ENCODE peak calls at places on chromosomes 7 and 10, in six cellular contexts. U is foreskin fibroblast, R is fibroblast of pulmonary artery, I is HFF-Myc, Z is PC-3, N is GM12865. Q is an unnamed sample.

GRCh38 chr10:13193637-13194036 is 32.3 kb downstream of the MCM10 start:
- DNase-seq in U (no peak), R (peak), I (no peak), Z (no peak), N (no peak), Q (no peak)

GRCh38 chr10:19654576-19654975 is 161.7 kb upstream of the PLXDC2 start:
- DNase-seq in U (peak), R (peak), I (peak), Z (peak), N (no peak), Q (no peak)

GRCh38 chr10:124743188-124744046 is 761 bp downstream of the FAM53B start:
- DNase-seq in U (peak), R (no peak), I (no peak), Z (peak), N (peak), Q (peak)

GRCh38 chr7:137882261-137882668 is 35.5 kb upstream of the DGKI start:
- DNase-seq in U (peak), R (peak), I (peak), Z (peak), N (peak), Q (no peak)

GRCh38 chr10:130809761-130810515 is 501.6 kb downstream of the TCERG1L start:
- DNase-seq in U (no peak), R (no peak), I (no peak), Z (no peak), N (no peak), Q (no peak)

GRCh38 chr10:43961523-43962345 is 313.1 kb upstream of the ZNF32 start:
- DNase-seq in U (no peak), R (no peak), I (no peak), Z (no peak), N (no peak), Q (peak)

GRCh38 chr7:114431198-114431597 is 16.6 kb downstream of the FOXP2 start:
- DNase-seq in U (no peak), R (no peak), I (no peak), Z (no peak), N (no peak), Q (no peak)

GRCh38 chr10:94403034-94403822 is 887 bp downstream of the TBC1D12 start:
- DNase-seq in U (peak), R (peak), I (no peak), Z (peak), N (peak), Q (peak)

GRCh38 chr7:24924375-24924774 is 55.6 kb downstream of the OSBPL3 start:
- DNase-seq in U (no peak), R (no peak), I (no peak), Z (no peak), N (no peak), Q (no peak)

GRCh38 chr10:108180883-108181282 is 1016.4 kb upstream of the SORCS1 start:
- DNase-seq in U (peak), R (peak), I (no peak), Z (peak), N (no peak), Q (no peak)

GRCh38 chr10:4820804-4821401 is 5.1 kb upstream of the AKR1E2 start:
- DNase-seq in U (no peak), R (peak), I (no peak), Z (no peak), N (no peak), Q (no peak)

GRCh38 chr7:54663186-54663585 is 95.8 kb downstream of the SEC61G start:
- DNase-seq in U (no peak), R (no peak), I (no peak), Z (no peak), N (no peak), Q (no peak)

GRCh38 chr10:84957427-84957826 is 629.0 kb downstream of the CCSER2 start:
- DNase-seq in U (no peak), R (no peak), I (no peak), Z (no peak), N (no peak), Q (no peak)

GRCh38 chr7:101662447-101662998 is 33.4 kb upstream of the MYL10 start:
- DNase-seq in U (no peak), R (no peak), I (no peak), Z (no peak), N (no peak), Q (no peak)

GRCh38 chr10:23189024-23189423 is 3.1 kb upstream of the PTF1A start:
- DNase-seq in U (no peak), R (no peak), I (no peak), Z (no peak), N (no peak), Q (no peak)

GRCh38 chr7:6613706-6614105 is 1.7 kb upstream of the ZNF853 start:
- DNase-seq in U (no peak), R (no peak), I (no peak), Z (no peak), N (no peak), Q (no peak)

GRCh38 chr7:123004931-123005330 is 9.4 kb upstream of the TAS2R16 start:
- DNase-seq in U (no peak), R (peak), I (no peak), Z (no peak), N (no peak), Q (no peak)

GRCh38 chr10:62172465-62172864 is 96.2 kb downstream of the RTKN2 start:
- DNase-seq in U (no peak), R (no peak), I (no peak), Z (no peak), N (no peak), Q (no peak)

GRCh38 chr7:119465798-119466305 is 807.1 kb upstream of the KCND2 start:
- DNase-seq in U (no peak), R (no peak), I (no peak), Z (no peak), N (no peak), Q (no peak)

GRCh38 chr7:124652237-124652636 is 113.4 kb downstream of the GPR37 start:
- DNase-seq in U (peak), R (no peak), I (no peak), Z (peak), N (no peak), Q (no peak)

GRCh38 chr7:30504347-30505173 is at the start of gene GGCT:
- DNase-seq in U (peak), R (peak), I (peak), Z (peak), N (peak), Q (peak)

GRCh38 chr7:4712371-4713182 is 30.5 kb downstream of the FOXK1 start:
- DNase-seq in U (peak), R (no peak), I (peak), Z (peak), N (peak), Q (no peak)

GRCh38 chr10:130401860-130402765 is 265.9 kb downstream of the GLRX3 start:
- DNase-seq in U (no peak), R (no peak), I (no peak), Z (no peak), N (no peak), Q (peak)

GRCh38 chr10:59968705-59969104 is 62.3 kb upstream of the CCDC6 start:
- DNase-seq in U (no peak), R (no peak), I (no peak), Z (peak), N (no peak), Q (no peak)

GRCh38 chr7:78172138-78172887 is 373.7 kb downstream of the PHTF2 start:
- DNase-seq in U (no peak), R (no peak), I (no peak), Z (no peak), N (no peak), Q (no peak)

GRCh38 chr10:95767884-95768556 is 12.1 kb downstream of the ENTPD1 start:
- DNase-seq in U (peak), R (peak), I (peak), Z (no peak), N (peak), Q (no peak)

GRCh38 chr7:100604976-100605911 is 3.1 kb downstream of the PCOLCE start:
- DNase-seq in U (peak), R (no peak), I (no peak), Z (peak), N (no peak), Q (peak)

GRCh38 chr10:113665806-113666354 is 2.0 kb upstream of the NRAP start:
- DNase-seq in U (peak), R (peak), I (no peak), Z (peak), N (no peak), Q (no peak)

GRCh38 chr7:22116451-22117027 is 170.8 kb upstream of the CDCA7L start:
- DNase-seq in U (no peak), R (no peak), I (no peak), Z (no peak), N (peak), Q (no peak)

GRCh38 chr7:158494162-158494586 is 93.4 kb downstream of the PTPRN2 start:
- DNase-seq in U (no peak), R (no peak), I (no peak), Z (peak), N (no peak), Q (no peak)

GRCh38 chr7:117129538-117129955 is 176.2 kb downstream of the ST7 start:
- DNase-seq in U (no peak), R (peak), I (no peak), Z (no peak), N (no peak), Q (no peak)

GRCh38 chr10:66836057-66836456 is 89.8 kb upstream of the LRRTM3 start:
- DNase-seq in U (peak), R (peak), I (peak), Z (peak), N (no peak), Q (no peak)

GRCh38 chr10:1739751-1740150 is 2.4 kb upstream of the ADARB2 start:
- DNase-seq in U (no peak), R (no peak), I (no peak), Z (no peak), N (no peak), Q (no peak)

GRCh38 chr7:141785711-141786552 is 4.1 kb upstream of the TAS2R5 start:
- DNase-seq in U (peak), R (peak), I (peak), Z (peak), N (peak), Q (peak)

GRCh38 chr10:83373659-83374058 is 765.6 kb upstream of the GHITM start:
- DNase-seq in U (peak), R (peak), I (no peak), Z (no peak), N (peak), Q (no peak)

GRCh38 chr10:11684717-11685645 is 57.2 kb upstream of the ECHDC3 start:
- DNase-seq in U (peak), R (peak), I (no peak), Z (peak), N (peak), Q (no peak)

DNA sequence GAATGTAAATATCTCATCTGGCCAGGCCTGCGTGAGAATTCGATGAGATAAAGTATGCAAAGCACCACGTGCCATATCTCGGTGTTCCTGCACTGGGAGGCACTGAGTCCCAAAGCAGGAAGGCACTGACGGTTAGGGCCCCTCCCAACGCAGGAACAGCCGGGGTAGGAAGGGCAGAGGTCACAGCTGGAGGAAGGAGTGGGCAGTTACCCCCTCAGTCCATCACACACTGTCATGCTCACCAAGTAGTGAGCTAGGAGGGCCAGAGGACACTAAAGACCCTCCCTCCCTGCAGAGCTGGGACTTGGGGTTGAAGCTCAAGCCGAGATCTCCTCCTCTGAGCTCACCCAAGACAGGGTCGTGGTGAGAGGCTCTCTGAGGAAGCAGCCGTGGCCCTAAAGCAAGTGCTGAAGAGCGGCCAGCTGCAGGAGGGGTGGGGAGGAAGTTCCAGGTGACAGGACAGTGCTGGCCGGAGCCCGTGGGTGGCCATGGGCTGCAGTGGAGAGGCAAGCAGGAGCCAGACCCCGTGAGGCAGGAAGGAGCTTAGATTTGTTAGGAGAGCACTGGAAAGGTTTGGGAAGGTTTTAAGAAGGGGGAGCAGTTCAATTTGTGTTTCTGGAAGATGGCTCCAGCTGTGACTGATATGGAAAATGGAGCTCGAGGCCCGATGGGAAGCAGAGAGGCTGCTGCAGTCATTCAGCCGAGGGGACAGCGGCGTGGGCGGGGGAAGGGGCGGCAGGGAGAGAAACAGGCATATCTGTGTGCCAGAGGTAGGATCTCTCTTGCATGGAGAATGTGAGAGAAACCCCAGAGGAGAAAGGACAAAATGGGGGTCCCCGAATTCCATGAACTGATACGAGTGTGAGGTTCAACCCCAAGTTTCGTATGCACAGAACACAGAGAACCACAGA is 27.0 kb upstream of the DNAAF5 start:
- DNase-seq in U (no peak), R (peak), I (no peak), Z (no peak), N (no peak), Q (no peak)
- TF ChIP-seq CTCF in U (no peak), R (no peak), I (no peak), Z (no peak), N (no peak), Q (no peak)

GRCh38 chr7:142807855-142808460 is 37.2 kb downstream of the PRSS2 start:
- DNase-seq in U (peak), R (peak), I (no peak), Z (peak), N (peak), Q (no peak)
- TF ChIP-seq CTCF in U (no peak), R (no peak), I (no peak), Z (no peak), N (no peak), Q (no peak)

DNA sequence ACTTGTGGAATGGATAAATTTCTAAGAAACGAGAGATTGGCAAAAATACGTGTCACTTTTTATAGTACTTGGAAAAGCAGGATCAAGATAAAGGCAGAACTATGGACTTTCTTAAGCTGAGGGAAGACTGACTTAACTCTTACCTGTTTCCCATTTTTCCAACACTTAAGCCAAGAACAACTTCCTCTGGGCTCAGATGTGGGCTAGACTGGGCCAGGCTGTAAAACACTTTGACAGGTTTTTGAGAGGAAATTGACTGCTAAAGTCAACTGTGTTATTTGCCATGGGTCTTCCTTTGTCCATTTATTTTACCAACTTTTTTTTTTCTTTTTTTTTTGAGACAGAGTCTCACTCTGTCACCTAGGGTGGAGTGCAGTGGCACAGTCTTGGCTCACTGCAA is 1.9 kb upstream of the WBP1L start:
- DNase-seq in U (no peak), R (no peak), I (no peak), Z (no peak), N (no peak), Q (no peak)
- TF ChIP-seq CTCF in U (no peak), R (no peak), I (no peak), Z (no peak), N (no peak), Q (no peak)

DNA sequence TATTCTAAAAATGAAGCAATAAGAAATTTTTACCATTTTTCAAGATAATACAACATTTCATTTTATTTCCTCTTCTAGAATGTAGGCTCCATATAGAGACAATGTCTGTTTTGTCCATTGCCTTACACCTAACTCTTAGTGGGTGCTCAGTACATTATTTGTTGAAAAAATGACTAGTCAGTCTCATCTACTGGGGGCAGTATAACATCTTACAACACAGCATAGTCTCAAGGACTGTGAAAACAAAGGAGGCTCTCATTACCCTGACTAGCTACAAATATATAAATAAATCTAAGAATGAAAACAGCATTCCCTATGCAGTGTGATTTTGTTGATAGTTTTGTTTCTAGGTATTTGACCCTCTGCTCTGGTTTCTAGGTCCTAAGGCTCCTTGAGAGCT is 11.6 kb downstream of the CRPPA start:
- DNase-seq in U (no peak), R (no peak), I (no peak), Z (no peak), N (no peak), Q (no peak)
- TF ChIP-seq CTCF in U (no peak), R (no peak), I (no peak), Z (peak), N (no peak), Q (no peak)

DNA sequence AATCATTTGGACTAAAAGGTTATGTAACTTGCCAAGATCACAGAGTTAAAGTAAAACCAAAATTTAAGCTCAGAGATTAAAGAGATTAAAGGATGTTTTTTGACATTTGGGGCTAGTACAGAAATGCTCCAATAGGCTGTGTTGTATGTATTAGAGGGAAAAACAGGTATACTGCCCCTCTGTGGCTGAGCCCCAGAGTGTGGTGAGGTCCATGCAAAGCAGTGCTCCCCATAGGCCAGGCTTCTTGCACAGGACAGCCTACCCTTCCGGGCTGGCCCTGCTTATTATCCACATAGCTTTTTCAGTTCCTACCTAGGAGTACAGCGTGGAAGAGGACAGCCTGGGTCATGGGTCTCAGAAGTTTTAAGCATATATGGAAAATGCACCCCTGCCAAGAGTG is 322.9 kb downstream of the POM121L12 start:
- DNase-seq in U (no peak), R (no peak), I (no peak), Z (no peak), N (no peak), Q (no peak)
- TF ChIP-seq CTCF in U (no peak), R (no peak), I (no peak), Z (no peak), N (no peak), Q (no peak)

Q was measured in pancreas.